ENCODE peak calls at places on chromosomes 5 and 9, in ten cellular contexts. C is transverse colon; Y is CD8-positive, alpha-beta T cell; S is tibial nerve; F is cardiac fibroblast; G is fibroblast of pulmonary artery; I is pancreas; X is IMR-90; Z is prostate gland; V is OCI-LY7. T is an unnamed sample.

GRCh38 chr9:125844611-125845010 is 97.4 kb downstream of the PBX3 start:
- DNase-seq in C (no peak), Y (no peak), S (no peak), F (no peak), G (no peak), I (no peak), X (no peak), Z (no peak), V (no peak), T (no peak)

GRCh38 chr9:128421474-128422010 is 885 bp downstream of the CERCAM start:
- DNase-seq in C (no peak), Y (no peak), S (peak), F (peak), G (no peak), I (no peak), X (no peak), Z (no peak), V (no peak), T (no peak)

GRCh38 chr9:13378171-13378570 is 98.7 kb upstream of the MPDZ start:
- DNase-seq in C (no peak), Y (no peak), S (no peak), F (peak), G (peak), I (no peak), X (peak), Z (no peak), V (no peak), T (no peak)

GRCh38 chr9:74281674-74282073 is 215.5 kb upstream of the RORB start:
- DNase-seq in C (no peak), Y (no peak), S (no peak), F (no peak), G (no peak), I (no peak), X (no peak), Z (no peak), V (peak), T (no peak)

GRCh38 chr9:92762196-92762595 is 2.4 kb downstream of the BICD2 start:
- DNase-seq in C (no peak), Y (no peak), S (no peak), F (no peak), G (no peak), I (no peak), X (no peak), Z (no peak), V (peak), T (no peak)

GRCh38 chr9:34663296-34663590 is 786 bp upstream of the CCL27 start:
- DNase-seq in C (no peak), Y (peak), S (no peak), F (no peak), G (no peak), I (no peak), X (no peak), Z (no peak), V (no peak), T (no peak)

GRCh38 chr9:126860757-126861466 is 473 bp downstream of the ZBTB34 start:
- DNase-seq in C (peak), Y (peak), S (no peak), F (no peak), G (no peak), I (no peak), X (no peak), Z (no peak), V (peak), T (no peak)

GRCh38 chr5:153276151-153276550 is 214.3 kb upstream of the GRIA1 start:
- DNase-seq in C (no peak), Y (no peak), S (peak), F (peak), G (peak), I (no peak), X (no peak), Z (no peak), V (peak), T (no peak)

GRCh38 chr5:107607656-107608368 is 62.9 kb downstream of the EFNA5 start:
- DNase-seq in C (no peak), Y (no peak), S (no peak), F (peak), G (peak), I (no peak), X (no peak), Z (no peak), V (peak), T (no peak)

GRCh38 chr5:40778133-40778532 is 20.0 kb downstream of the PRKAA1 start:
- DNase-seq in C (no peak), Y (no peak), S (no peak), F (no peak), G (no peak), I (no peak), X (no peak), Z (no peak), V (no peak), T (no peak)

GRCh38 chr9:93669958-93670207 is 93.5 kb downstream of the PHF2 start:
- DNase-seq in C (no peak), Y (no peak), S (no peak), F (no peak), G (no peak), I (no peak), X (no peak), Z (no peak), V (no peak), T (no peak)

GRCh38 chr9:137190315-137190853 is 1.9 kb downstream of the SSNA1 start:
- DNase-seq in C (no peak), Y (no peak), S (no peak), F (no peak), G (no peak), I (peak), X (no peak), Z (no peak), V (no peak), T (no peak)

GRCh38 chr9:90105793-90106192 is 501.0 kb downstream of the GADD45G start:
- DNase-seq in C (no peak), Y (no peak), S (no peak), F (no peak), G (no peak), I (no peak), X (no peak), Z (no peak), V (no peak), T (no peak)

GRCh38 chr9:133351908-133352634 is 4.1 kb downstream of the RPL7A start:
- DNase-seq in C (no peak), Y (peak), S (no peak), F (peak), G (peak), I (no peak), X (peak), Z (no peak), V (peak), T (no peak)

GRCh38 chr5:1110260-1110929 is 1.5 kb downstream of the SLC12A7 start:
- DNase-seq in C (no peak), Y (no peak), S (no peak), F (no peak), G (no peak), I (no peak), X (no peak), Z (no peak), V (no peak), T (no peak)

GRCh38 chr9:124840300-124840833 is 12.9 kb upstream of the WDR38 start:
- DNase-seq in C (no peak), Y (no peak), S (no peak), F (no peak), G (no peak), I (peak), X (no peak), Z (no peak), V (no peak), T (no peak)

GRCh38 chr9:22815246-22815645 is 368.6 kb downstream of the DMRTA1 start:
- DNase-seq in C (no peak), Y (no peak), S (no peak), F (no peak), G (no peak), I (no peak), X (no peak), Z (no peak), V (no peak), T (no peak)

GRCh38 chr5:142726188-142726731 is 40.4 kb upstream of the FGF1 start:
- DNase-seq in C (no peak), Y (no peak), S (no peak), F (peak), G (peak), I (no peak), X (peak), Z (no peak), V (no peak), T (no peak)

GRCh38 chr5:107604990-107605389 is 65.7 kb downstream of the EFNA5 start:
- DNase-seq in C (no peak), Y (no peak), S (no peak), F (no peak), G (no peak), I (no peak), X (peak), Z (no peak), V (peak), T (no peak)

GRCh38 chr5:113147088-113147487 is 170.5 kb downstream of the DCP2 start:
- DNase-seq in C (no peak), Y (no peak), S (no peak), F (peak), G (peak), I (no peak), X (peak), Z (no peak), V (no peak), T (no peak)

GRCh38 chr9:4674783-4675182 is 4.6 kb upstream of the CDC37L1 start:
- DNase-seq in C (no peak), Y (no peak), S (no peak), F (peak), G (peak), I (no peak), X (peak), Z (peak), V (no peak), T (no peak)

GRCh38 chr9:37529111-37529510 is 43.4 kb downstream of the POLR1E start:
- DNase-seq in C (peak), Y (peak), S (no peak), F (no peak), G (no peak), I (no peak), X (no peak), Z (peak), V (peak), T (no peak)

GRCh38 chr9:7394007-7394774 is 405.4 kb downstream of the DMAC1 start:
- DNase-seq in C (no peak), Y (no peak), S (no peak), F (no peak), G (no peak), I (no peak), X (no peak), Z (no peak), V (no peak), T (no peak)

GRCh38 chr5:117761190-117761589 is 1186.6 kb upstream of the SEMA6A start:
- DNase-seq in C (no peak), Y (no peak), S (no peak), F (no peak), G (peak), I (no peak), X (no peak), Z (no peak), V (no peak), T (no peak)

GRCh38 chr9:36874921-36875320 is 159.1 kb downstream of the PAX5 start:
- DNase-seq in C (no peak), Y (no peak), S (no peak), F (peak), G (peak), I (no peak), X (peak), Z (no peak), V (no peak), T (no peak)

GRCh38 chr9:124030969-124031451 is 19.4 kb downstream of the LHX2 start:
- DNase-seq in C (no peak), Y (no peak), S (no peak), F (peak), G (peak), I (no peak), X (no peak), Z (no peak), V (no peak), T (no peak)

GRCh38 chr5:93677344-93678021 is 63.9 kb downstream of the POU5F2 start:
- DNase-seq in C (no peak), Y (no peak), S (peak), F (peak), G (peak), I (peak), X (peak), Z (peak), V (no peak), T (peak)

GRCh38 chr9:18936094-18936871 is 96.7 kb downstream of the SAXO1 start:
- DNase-seq in C (no peak), Y (no peak), S (no peak), F (no peak), G (no peak), I (no peak), X (no peak), Z (no peak), V (no peak), T (no peak)

GRCh38 chr5:21152611-21153010 is 1164.6 kb upstream of the CDH18 start:
- DNase-seq in C (no peak), Y (no peak), S (no peak), F (peak), G (peak), I (no peak), X (peak), Z (peak), V (no peak), T (no peak)

GRCh38 chr5:38400365-38400764 is 142.0 kb downstream of the EGFLAM start:
- DNase-seq in C (no peak), Y (no peak), S (no peak), F (peak), G (no peak), I (no peak), X (no peak), Z (no peak), V (no peak), T (no peak)

GRCh38 chr5:1666812-1667588 is 132.6 kb downstream of the MRPL36 start:
- DNase-seq in C (peak), Y (peak), S (no peak), F (peak), G (peak), I (peak), X (no peak), Z (peak), V (peak), T (peak)

GRCh38 chr5:42870882-42871418 is 59.3 kb upstream of the SELENOP start:
- DNase-seq in C (peak), Y (no peak), S (no peak), F (peak), G (peak), I (no peak), X (no peak), Z (no peak), V (no peak), T (no peak)
- TF ChIP-seq CTCF in C (no peak), Y (no peak), S (no peak), F (no peak), G (no peak), I (no peak), X (no peak), Z (no peak), V (no peak), T (no peak)

DNA sequence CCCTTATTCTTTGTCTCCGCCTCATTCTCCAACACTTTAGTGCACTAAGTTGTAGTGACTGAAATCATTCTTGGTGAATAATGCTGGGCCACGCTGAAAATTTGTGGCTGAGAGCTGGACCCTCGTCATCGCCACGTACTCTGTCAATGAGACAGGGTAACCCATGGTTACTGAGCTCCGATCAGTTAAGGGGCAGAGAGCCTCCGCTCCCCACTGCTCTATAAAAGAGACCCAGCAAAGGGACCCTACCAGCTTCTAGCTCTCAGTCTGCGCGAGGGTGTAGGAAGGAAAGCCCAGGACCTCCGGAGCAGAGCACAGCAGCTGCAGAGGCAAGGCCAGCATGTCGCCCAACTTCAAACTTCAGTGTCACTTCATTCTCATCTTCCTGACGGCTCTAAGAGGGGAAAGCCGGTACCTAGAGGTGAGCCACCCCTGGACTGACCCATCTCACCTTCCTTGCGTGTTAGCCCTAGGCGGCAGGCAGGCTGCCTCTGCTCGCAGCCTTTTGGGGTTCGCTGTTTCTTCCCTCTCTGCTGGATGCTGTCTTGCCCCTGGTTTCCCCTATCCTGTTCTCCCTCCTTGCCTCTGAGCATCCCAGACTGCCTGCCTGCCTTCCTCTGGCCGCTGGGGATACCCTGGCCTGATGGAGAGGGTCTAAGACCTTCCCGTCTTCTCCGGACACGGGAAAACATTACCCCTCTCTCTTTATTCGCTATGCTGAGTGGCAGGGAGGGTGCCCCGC is at the start of gene CRHBP:
- DNase-seq in C (no peak), Y (no peak), S (no peak), F (no peak), G (no peak), I (no peak), X (no peak), Z (no peak), V (no peak), T (no peak)
- H3K4me3 ChIP-seq in C (no peak), Y (no peak), S (peak), F (peak), G (peak), I (no peak), X (no peak), Z (peak), V (no peak), T (no peak)

GRCh38 chr5:116751684-116752083 is 177.1 kb upstream of the SEMA6A start:
- DNase-seq in C (no peak), Y (no peak), S (no peak), F (no peak), G (no peak), I (no peak), X (no peak), Z (no peak), V (no peak), T (no peak)

GRCh38 chr5:116750626-116751188 is 176.1 kb upstream of the SEMA6A start:
- DNase-seq in C (no peak), Y (no peak), S (no peak), F (no peak), G (no peak), I (no peak), X (no peak), Z (no peak), V (no peak), T (no peak)

GRCh38 chr5:116754556-116754955 is 179.9 kb upstream of the SEMA6A start:
- DNase-seq in C (no peak), Y (no peak), S (no peak), F (no peak), G (no peak), I (no peak), X (no peak), Z (no peak), V (no peak), T (no peak)

GRCh38 chr5:116759860-116760644 is 185.4 kb upstream of the SEMA6A start:
- DNase-seq in C (peak), Y (no peak), S (no peak), F (no peak), G (no peak), I (no peak), X (no peak), Z (no peak), V (no peak), T (no peak)

GRCh38 chr5:116756531-116756930 is 181.9 kb upstream of the SEMA6A start:
- DNase-seq in C (no peak), Y (no peak), S (no peak), F (no peak), G (no peak), I (no peak), X (no peak), Z (no peak), V (no peak), T (no peak)
- TF ChIP-seq CTCF in C (no peak), Y (no peak), S (no peak), F (no peak), G (no peak), I (no peak), X (no peak), Z (no peak), V (peak), T (no peak)

GRCh38 chr9:708182-708555 is 133.3 kb upstream of the DMRT1 start:
- DNase-seq in C (no peak), Y (no peak), S (no peak), F (no peak), G (no peak), I (no peak), X (no peak), Z (no peak), V (no peak), T (no peak)
- H3K4me3 ChIP-seq in C (no peak), Y (no peak), S (peak), F (peak), G (peak), I (peak), X (peak), Z (peak), V (no peak), T (no peak)

GRCh38 chr5:127367912-127368468 is 77.4 kb downstream of the MEGF10 start:
- DNase-seq in C (no peak), Y (no peak), S (no peak), F (no peak), G (no peak), I (no peak), X (no peak), Z (peak), V (no peak), T (no peak)

GRCh38 chr5:127369772-127370171 is 79.2 kb downstream of the MEGF10 start:
- DNase-seq in C (no peak), Y (no peak), S (no peak), F (no peak), G (no peak), I (no peak), X (no peak), Z (no peak), V (no peak), T (no peak)

GRCh38 chr5:127375124-127375523 is 84.5 kb downstream of the MEGF10 start:
- DNase-seq in C (no peak), Y (no peak), S (no peak), F (no peak), G (no peak), I (no peak), X (no peak), Z (no peak), V (no peak), T (no peak)

GRCh38 chr5:127373858-127374491 is 83.4 kb downstream of the MEGF10 start:
- DNase-seq in C (no peak), Y (no peak), S (no peak), F (no peak), G (no peak), I (no peak), X (no peak), Z (no peak), V (peak), T (no peak)
- TF ChIP-seq CTCF in C (peak), Y (no peak), S (no peak), F (peak), G (peak), I (no peak), X (no peak), Z (no peak), V (peak), T (no peak)

DNA sequence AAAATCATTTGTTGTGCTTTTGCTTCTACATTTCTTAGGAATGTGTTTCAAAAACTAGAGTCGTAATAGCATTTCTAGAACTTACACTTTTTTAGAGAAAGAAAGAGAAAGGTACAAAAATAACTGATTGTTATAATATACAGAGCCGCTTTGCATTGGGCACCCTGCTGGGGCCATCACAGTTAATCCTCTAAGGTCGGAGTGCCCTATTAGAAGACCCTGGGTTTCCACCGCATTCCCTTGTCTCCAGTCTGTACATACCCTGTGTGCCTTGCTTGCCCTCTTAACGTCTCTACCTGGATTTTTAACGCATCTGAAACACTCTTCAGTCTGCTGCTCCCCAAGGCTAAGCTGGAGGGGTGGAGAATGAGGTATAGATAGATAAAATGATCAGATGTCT is 1.3 kb downstream of the MARVELD2 start:
- DNase-seq in C (no peak), Y (no peak), S (no peak), F (no peak), G (no peak), I (no peak), X (no peak), Z (no peak), V (no peak), T (no peak)
- H3K4me3 ChIP-seq in C (no peak), Y (no peak), S (no peak), F (no peak), G (no peak), I (peak), X (no peak), Z (peak), V (no peak), T (no peak)

DNA sequence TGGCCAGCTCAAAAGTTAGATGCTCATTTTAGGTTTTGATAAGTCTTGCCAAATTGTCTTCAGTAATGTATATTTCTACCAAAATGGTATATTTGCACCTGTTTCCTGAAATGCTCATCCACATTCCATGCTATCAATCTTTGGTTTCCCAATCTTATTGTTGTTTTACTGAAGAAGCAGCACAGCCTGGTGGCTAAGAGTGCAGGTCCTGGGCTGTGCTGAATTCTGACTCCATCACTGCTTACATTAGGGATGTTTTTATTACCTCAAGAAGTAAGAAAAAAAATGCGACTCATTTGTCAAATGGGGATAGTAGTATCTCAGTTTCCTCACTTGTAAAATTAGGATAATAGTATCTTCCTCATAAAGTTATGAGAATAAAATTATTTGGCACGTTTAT is 13.6 kb upstream of the S100Z start:
- DNase-seq in C (no peak), Y (no peak), S (no peak), F (no peak), G (no peak), I (no peak), X (peak), Z (no peak), V (no peak), T (no peak)
- TF ChIP-seq CTCF in C (no peak), Y (no peak), S (no peak), F (peak), G (peak), I (no peak), X (peak), Z (no peak), V (no peak), T (no peak)

T was measured in lung.